ENCODE peak calls at places on chromosomes 2 and 18, in eight cellular contexts. M is activated naive CD8-positive, alpha-beta T cell treated with anti-CD3 and anti-CD28 coated beads, Interleukin-2, amount 50 U/mL, for 24 hours; U is ovary; P is activated CD8-positive, alpha-beta memory T cell treated with anti-CD3 and anti-CD28 coated beads for 24 hours; T is mucosa of descending colon; Z is right cardiac atrium; A is T-helper 2 cell; X is AG04450. C is an unnamed sample.

GRCh38 chr18:58105908-58106673 is 62.1 kb downstream of the NEDD4L start:
- DNase-seq in M (no peak), U (no peak), P (no peak), T (no peak), Z (no peak), A (no peak), X (no peak), C (no peak)

GRCh38 chr18:33960393-33960792 is 264.3 kb downstream of the NOL4 start:
- DNase-seq in M (no peak), U (no peak), P (no peak), T (no peak), Z (no peak), A (no peak), X (no peak), C (no peak)

GRCh38 chr18:11178951-11179549 is 29.7 kb upstream of the PIEZO2 start:
- DNase-seq in M (no peak), U (peak; percentile 42), P (no peak), T (no peak), Z (peak; percentile 86), A (no peak), X (no peak), C (no peak)

GRCh38 chr2:150482667-150483260 is 4.7 kb downstream of the RND3 start:
- DNase-seq in M (no peak), U (no peak), P (no peak), T (no peak), Z (no peak), A (no peak), X (no peak), C (no peak)

GRCh38 chr2:226652983-226653765 is 146.4 kb downstream of the IRS1 start:
- DNase-seq in M (no peak), U (no peak), P (no peak), T (no peak), Z (no peak), A (no peak), X (no peak), C (no peak)

GRCh38 chr2:120632796-120633646 is 102.6 kb upstream of the GLI2 start:
- DNase-seq in M (no peak), U (no peak), P (no peak), T (no peak), Z (no peak), A (no peak), X (no peak), C (no peak)

GRCh38 chr2:152648336-152648735 is 68.9 kb downstream of the PRPF40A start:
- DNase-seq in M (no peak), U (no peak), P (no peak), T (no peak), Z (no peak), A (no peak), X (no peak), C (no peak)

GRCh38 chr18:48033770-48034650 is 103.6 kb upstream of the SMAD2 start:
- DNase-seq in M (no peak), U (no peak), P (no peak), T (no peak), Z (peak; percentile 35), A (no peak), X (no peak), C (no peak)

GRCh38 chr2:46555011-46555410 is 75.6 kb downstream of the TMEM247 start:
- DNase-seq in M (peak; percentile 39), U (no peak), P (no peak), T (no peak), Z (no peak), A (no peak), X (no peak), C (no peak)

GRCh38 chr2:182078988-182079602 is 93.4 kb downstream of the PPP1R1C start:
- DNase-seq in M (no peak), U (no peak), P (no peak), T (no peak), Z (no peak), A (no peak), X (no peak), C (no peak)

GRCh38 chr2:71455741-71456569 is 2.6 kb downstream of the DYSF start:
- DNase-seq in M (no peak), U (no peak), P (no peak), T (no peak), Z (no peak), A (no peak), X (no peak), C (no peak)

GRCh38 chr2:179856205-179856604 is 5.2 kb downstream of the ZNF385B start:
- DNase-seq in M (no peak), U (no peak), P (no peak), T (no peak), Z (no peak), A (no peak), X (no peak), C (no peak)

GRCh38 chr2:174863183-174863582 is 98.9 kb upstream of the CHRNA1 start:
- DNase-seq in M (no peak), U (no peak), P (no peak), T (no peak), Z (no peak), A (no peak), X (no peak), C (no peak)

GRCh38 chr2:36329251-36329650 is 26.3 kb upstream of the CRIM1 start:
- DNase-seq in M (no peak), U (no peak), P (no peak), T (no peak), Z (no peak), A (no peak), X (no peak), C (no peak)

GRCh38 chr18:10405014-10405493 is 49.4 kb upstream of the APCDD1 start:
- DNase-seq in M (no peak), U (no peak), P (no peak), T (no peak), Z (peak; percentile 26), A (no peak), X (no peak), C (no peak)

GRCh38 chr2:19559596-19560240 is 201.3 kb upstream of the OSR1 start:
- DNase-seq in M (no peak), U (no peak), P (no peak), T (no peak), Z (no peak), A (no peak), X (no peak), C (no peak)

GRCh38 chr18:64720781-64721464 is 572.0 kb upstream of the LINC00305 start:
- DNase-seq in M (no peak), U (no peak), P (no peak), T (peak; percentile 51), Z (no peak), A (no peak), X (no peak), C (no peak)

GRCh38 chr2:168118733-168119518 is 128.5 kb downstream of the STK39 start:
- DNase-seq in M (no peak), U (no peak), P (no peak), T (no peak), Z (no peak), A (no peak), X (peak; percentile 54), C (no peak)

GRCh38 chr18:13035249-13035914 is 44.2 kb downstream of the CEP192 start:
- DNase-seq in M (no peak), U (no peak), P (no peak), T (no peak), Z (no peak), A (no peak), X (no peak), C (no peak)

GRCh38 chr2:24015562-24016375 is 5.9 kb downstream of the MFSD2B start:
- DNase-seq in M (no peak), U (no peak), P (no peak), T (no peak), Z (no peak), A (no peak), X (peak; percentile 47), C (no peak)

GRCh38 chr2:23532311-23533013 is 147.5 kb downstream of the KLHL29 start:
- DNase-seq in M (peak; percentile 44), U (peak; percentile 80), P (peak; percentile 73), T (no peak), Z (no peak), A (no peak), X (no peak), C (no peak)

GRCh38 chr2:110973275-110973674 is 147.4 kb upstream of the BCL2L11 start:
- DNase-seq in M (no peak), U (no peak), P (no peak), T (no peak), Z (no peak), A (no peak), X (no peak), C (no peak)

GRCh38 chr18:4130734-4131719 is 324.1 kb downstream of the DLGAP1 start:
- DNase-seq in M (no peak), U (no peak), P (no peak), T (no peak), Z (no peak), A (no peak), X (no peak), C (no peak)

GRCh38 chr2:45607701-45608100 is 3.4 kb downstream of the SRBD1 start:
- DNase-seq in M (no peak), U (no peak), P (no peak), T (no peak), Z (no peak), A (no peak), X (no peak), C (no peak)

GRCh38 chr18:5073026-5073944 is 123.8 kb downstream of the AKAIN1 start:
- DNase-seq in M (peak; percentile 12), U (no peak), P (no peak), T (no peak), Z (no peak), A (no peak), X (no peak), C (no peak)

GRCh38 chr2:24115057-24115456 is 8.1 kb downstream of the PFN4 start:
- DNase-seq in M (no peak), U (no peak), P (no peak), T (no peak), Z (no peak), A (no peak), X (no peak), C (no peak)

GRCh38 chr18:64936671-64937070 is 787.8 kb upstream of the LINC00305 start:
- DNase-seq in M (no peak), U (no peak), P (no peak), T (no peak), Z (no peak), A (no peak), X (no peak), C (no peak)

GRCh38 chr2:75432761-75433361 is 127.9 kb downstream of the EVA1A start:
- DNase-seq in M (no peak), U (no peak), P (no peak), T (no peak), Z (no peak), A (no peak), X (no peak), C (no peak)

GRCh38 chr2:69092857-69093256 is 79.9 kb downstream of the ANTXR1 start:
- DNase-seq in M (no peak), U (no peak), P (no peak), T (no peak), Z (no peak), A (no peak), X (no peak), C (no peak)

GRCh38 chr2:223976635-223977226 is 19.5 kb downstream of the MRPL44 start:
- DNase-seq in M (no peak), U (no peak), P (no peak), T (no peak), Z (no peak), A (no peak), X (no peak), C (no peak)

GRCh38 chr2:204933735-204934361 is 388.6 kb downstream of the PARD3B start:
- DNase-seq in M (no peak), U (no peak), P (no peak), T (no peak), Z (no peak), A (no peak), X (no peak), C (no peak)

GRCh38 chr18:54191352-54191751 is 33.1 kb downstream of the MBD2 start:
- DNase-seq in M (no peak), U (no peak), P (no peak), T (no peak), Z (no peak), A (no peak), X (no peak), C (no peak)

GRCh38 chr2:236662231-236663160 is 92.9 kb downstream of the ACKR3 start:
- DNase-seq in M (no peak), U (no peak), P (peak; percentile 15), T (no peak), Z (peak; percentile 35), A (no peak), X (no peak), C (no peak)

GRCh38 chr2:236852100-236852976 is 233.4 kb upstream of the COPS8 start:
- DNase-seq in M (no peak), U (no peak), P (no peak), T (no peak), Z (peak; percentile 34), A (no peak), X (no peak), C (no peak)

C was measured in GM12892.